ENCODE peak calls at places on chromosome 2, in ten cellular contexts. One of them, this sample, is unnamed.

GRCh38 chr2:70738159-70738558 is 29.8 kb downstream of the ADD2 start:
- DNase-seq in coronary artery: no peak
- DNase-seq in Peyer's patch: no peak
- DNase-seq in osteocyte: no peak
- DNase-seq in B cell: no peak
- DNase-seq in keratinocyte: peak
- DNase-seq in HFFc6: no peak
- DNase-seq in epithelial cell of esophagus: peak
- DNase-seq in fibroblast of pulmonary artery: no peak
- DNase-seq in AG10803: no peak
- DNase-seq in this sample: no peak

GRCh38 chr2:160493227-160494028 is at the start of gene RBMS1:
- DNase-seq in fibroblast of pulmonary artery: peak
- DNase-seq in B cell: peak
- DNase-seq in AG10803: peak
- DNase-seq in HFFc6: peak
- DNase-seq in osteocyte: peak
- DNase-seq in Peyer's patch: peak
- DNase-seq in epithelial cell of esophagus: peak
- DNase-seq in coronary artery: peak
- DNase-seq in keratinocyte: no peak
- DNase-seq in this sample: no peak

GRCh38 chr2:165902929-165903328 is 50.6 kb downstream of the TTC21B start:
- DNase-seq in B cell: no peak
- DNase-seq in Peyer's patch: no peak
- DNase-seq in coronary artery: no peak
- DNase-seq in fibroblast of pulmonary artery: peak
- DNase-seq in AG10803: peak
- DNase-seq in HFFc6: peak
- DNase-seq in keratinocyte: no peak
- DNase-seq in osteocyte: no peak
- DNase-seq in epithelial cell of esophagus: no peak
- DNase-seq in this sample: no peak

GRCh38 chr2:111897630-111897923 is 830 bp upstream of the MERTK start:
- DNase-seq in coronary artery: no peak
- DNase-seq in B cell: no peak
- DNase-seq in epithelial cell of esophagus: no peak
- DNase-seq in fibroblast of pulmonary artery: no peak
- DNase-seq in osteocyte: no peak
- DNase-seq in AG10803: no peak
- DNase-seq in Peyer's patch: no peak
- DNase-seq in keratinocyte: no peak
- DNase-seq in HFFc6: no peak
- DNase-seq in this sample: no peak

GRCh38 chr2:46229134-46230063 is 67.8 kb upstream of the EPAS1 start:
- DNase-seq in HFFc6: no peak
- DNase-seq in Peyer's patch: no peak
- DNase-seq in coronary artery: no peak
- DNase-seq in AG10803: peak
- DNase-seq in fibroblast of pulmonary artery: peak
- DNase-seq in keratinocyte: no peak
- DNase-seq in epithelial cell of esophagus: no peak
- DNase-seq in osteocyte: no peak
- DNase-seq in B cell: no peak
- DNase-seq in this sample: no peak

GRCh38 chr2:165067958-165068612 is 112.8 kb upstream of the SLC38A11 start:
- DNase-seq in coronary artery: no peak
- DNase-seq in AG10803: peak
- DNase-seq in HFFc6: peak
- DNase-seq in Peyer's patch: no peak
- DNase-seq in epithelial cell of esophagus: peak
- DNase-seq in osteocyte: no peak
- DNase-seq in keratinocyte: no peak
- DNase-seq in fibroblast of pulmonary artery: peak
- DNase-seq in B cell: no peak
- DNase-seq in this sample: peak

GRCh38 chr2:152336854-152337510 is 2.0 kb downstream of the FMNL2 start:
- DNase-seq in osteocyte: no peak
- DNase-seq in fibroblast of pulmonary artery: peak
- DNase-seq in keratinocyte: no peak
- DNase-seq in epithelial cell of esophagus: peak
- DNase-seq in AG10803: peak
- DNase-seq in coronary artery: no peak
- DNase-seq in B cell: no peak
- DNase-seq in Peyer's patch: no peak
- DNase-seq in HFFc6: peak
- DNase-seq in this sample: no peak

GRCh38 chr2:26478366-26478765 is 442 bp upstream of the OTOF start:
- DNase-seq in keratinocyte: no peak
- DNase-seq in osteocyte: no peak
- DNase-seq in epithelial cell of esophagus: no peak
- DNase-seq in Peyer's patch: no peak
- DNase-seq in fibroblast of pulmonary artery: no peak
- DNase-seq in coronary artery: no peak
- DNase-seq in B cell: no peak
- DNase-seq in HFFc6: no peak
- DNase-seq in AG10803: no peak
- DNase-seq in this sample: no peak

GRCh38 chr2:71045841-71046495 is 22.5 kb upstream of the NAGK start:
- DNase-seq in Peyer's patch: no peak
- DNase-seq in HFFc6: no peak
- DNase-seq in coronary artery: no peak
- DNase-seq in keratinocyte: no peak
- DNase-seq in fibroblast of pulmonary artery: no peak
- DNase-seq in epithelial cell of esophagus: no peak
- DNase-seq in osteocyte: no peak
- DNase-seq in B cell: no peak
- DNase-seq in AG10803: no peak
- DNase-seq in this sample: no peak

GRCh38 chr2:236744316-236745105 is 174.9 kb downstream of the ACKR3 start:
- DNase-seq in epithelial cell of esophagus: no peak
- DNase-seq in B cell: no peak
- DNase-seq in Peyer's patch: no peak
- DNase-seq in HFFc6: peak
- DNase-seq in osteocyte: no peak
- DNase-seq in AG10803: peak
- DNase-seq in coronary artery: no peak
- DNase-seq in fibroblast of pulmonary artery: peak
- DNase-seq in keratinocyte: no peak
- DNase-seq in this sample: no peak

GRCh38 chr2:60439219-60439974 is 114.1 kb downstream of the BCL11A start:
- DNase-seq in HFFc6: no peak
- DNase-seq in epithelial cell of esophagus: no peak
- DNase-seq in Peyer's patch: peak
- DNase-seq in fibroblast of pulmonary artery: peak
- DNase-seq in coronary artery: no peak
- DNase-seq in B cell: peak
- DNase-seq in keratinocyte: no peak
- DNase-seq in AG10803: no peak
- DNase-seq in osteocyte: no peak
- DNase-seq in this sample: no peak

GRCh38 chr2:55616509-55617159 is 788 bp downstream of the PPP4R3B start:
- DNase-seq in HFFc6: peak
- DNase-seq in epithelial cell of esophagus: peak
- DNase-seq in B cell: peak
- DNase-seq in coronary artery: no peak
- DNase-seq in fibroblast of pulmonary artery: peak
- DNase-seq in osteocyte: no peak
- DNase-seq in AG10803: peak
- DNase-seq in Peyer's patch: no peak
- DNase-seq in keratinocyte: no peak
- DNase-seq in this sample: no peak

GRCh38 chr2:54570925-54571694 is 115.0 kb downstream of the SPTBN1 start:
- DNase-seq in HFFc6: peak
- DNase-seq in B cell: peak
- DNase-seq in Peyer's patch: peak
- DNase-seq in AG10803: peak
- DNase-seq in fibroblast of pulmonary artery: peak
- DNase-seq in osteocyte: no peak
- DNase-seq in epithelial cell of esophagus: peak
- DNase-seq in keratinocyte: no peak
- DNase-seq in coronary artery: no peak
- DNase-seq in this sample: no peak

GRCh38 chr2:240429341-240429871 is 6.1 kb upstream of the GPC1 start:
- DNase-seq in HFFc6: no peak
- DNase-seq in coronary artery: peak
- DNase-seq in osteocyte: no peak
- DNase-seq in epithelial cell of esophagus: no peak
- DNase-seq in B cell: no peak
- DNase-seq in fibroblast of pulmonary artery: no peak
- DNase-seq in Peyer's patch: no peak
- DNase-seq in keratinocyte: no peak
- DNase-seq in AG10803: no peak
- DNase-seq in this sample: no peak

GRCh38 chr2:227482638-227483340 is 10.8 kb downstream of the AGFG1 start:
- DNase-seq in Peyer's patch: no peak
- DNase-seq in keratinocyte: no peak
- DNase-seq in B cell: no peak
- DNase-seq in HFFc6: no peak
- DNase-seq in AG10803: peak
- DNase-seq in coronary artery: no peak
- DNase-seq in epithelial cell of esophagus: no peak
- DNase-seq in fibroblast of pulmonary artery: no peak
- DNase-seq in osteocyte: no peak
- DNase-seq in this sample: peak

DNA sequence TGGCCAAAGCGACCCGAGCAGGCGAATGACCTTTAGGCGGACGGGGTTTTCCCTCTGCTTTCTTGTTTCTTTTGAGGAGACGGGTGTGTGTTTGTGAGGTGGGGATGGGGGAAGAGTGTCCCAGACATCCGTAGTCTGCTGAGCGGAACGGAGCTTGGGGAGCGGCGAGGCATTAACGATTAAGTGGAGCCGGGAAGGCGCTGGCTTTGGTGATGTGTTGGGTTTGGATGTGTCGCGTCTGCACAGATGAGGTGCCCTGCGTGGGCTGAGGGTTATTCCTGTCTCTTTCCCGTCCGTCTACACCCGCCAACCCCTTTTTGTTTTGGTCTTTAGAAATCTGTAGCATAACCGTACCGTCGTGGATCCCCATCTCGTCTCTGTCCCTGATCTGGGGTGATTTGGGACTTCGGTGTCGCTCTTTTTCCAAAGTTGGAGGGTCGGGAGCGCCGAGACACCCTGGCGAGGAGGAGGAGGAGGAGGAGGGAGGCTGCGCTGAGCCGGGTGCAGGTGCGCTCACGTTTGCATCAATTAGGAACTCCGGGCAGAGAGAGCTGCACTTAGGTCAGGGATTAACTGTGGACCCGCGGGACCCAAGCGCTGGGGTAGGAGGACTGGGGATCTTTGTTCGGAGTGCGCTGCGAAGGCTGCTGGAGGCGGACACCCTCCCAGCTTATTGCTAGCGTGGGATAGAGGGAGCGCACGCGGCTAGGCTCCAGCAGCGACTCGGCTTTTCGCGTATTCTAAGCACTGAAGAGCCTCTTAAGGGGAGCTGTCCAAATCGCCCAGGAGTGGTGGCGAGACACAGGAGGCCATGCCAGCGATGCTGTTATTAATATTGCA is 720.2 kb downstream of the DPP10 start:
- DNase-seq in osteocyte: no peak
- DNase-seq in Peyer's patch: no peak
- DNase-seq in coronary artery: no peak
- DNase-seq in AG10803: no peak
- DNase-seq in B cell: no peak
- DNase-seq in HFFc6: no peak
- DNase-seq in keratinocyte: no peak
- DNase-seq in epithelial cell of esophagus: no peak
- DNase-seq in fibroblast of pulmonary artery: no peak
- DNase-seq in this sample: no peak
- TF ChIP-seq CTCF in osteocyte: no peak
- TF ChIP-seq CTCF in Peyer's patch: no peak
- TF ChIP-seq CTCF in coronary artery: no peak
- TF ChIP-seq CTCF in AG10803: no peak
- TF ChIP-seq CTCF in B cell: no peak
- TF ChIP-seq CTCF in HFFc6: no peak
- TF ChIP-seq CTCF in keratinocyte: no peak
- TF ChIP-seq CTCF in epithelial cell of esophagus: no peak
- TF ChIP-seq CTCF in fibroblast of pulmonary artery: no peak
- TF ChIP-seq CTCF in this sample: no peak

GRCh38 chr2:157901325-157901724 is 25.2 kb upstream of the ACVR1 start:
- DNase-seq in osteocyte: no peak
- DNase-seq in epithelial cell of esophagus: no peak
- DNase-seq in coronary artery: no peak
- DNase-seq in HFFc6: no peak
- DNase-seq in B cell: no peak
- DNase-seq in AG10803: no peak
- DNase-seq in fibroblast of pulmonary artery: no peak
- DNase-seq in Peyer's patch: no peak
- DNase-seq in keratinocyte: no peak
- DNase-seq in this sample: no peak
- TF ChIP-seq CTCF in osteocyte: peak
- TF ChIP-seq CTCF in epithelial cell of esophagus: peak
- TF ChIP-seq CTCF in coronary artery: no peak
- TF ChIP-seq CTCF in HFFc6: peak
- TF ChIP-seq CTCF in B cell: peak
- TF ChIP-seq CTCF in AG10803: peak
- TF ChIP-seq CTCF in fibroblast of pulmonary artery: peak
- TF ChIP-seq CTCF in Peyer's patch: peak
- TF ChIP-seq CTCF in keratinocyte: peak
- TF ChIP-seq CTCF in this sample: peak

DNA sequence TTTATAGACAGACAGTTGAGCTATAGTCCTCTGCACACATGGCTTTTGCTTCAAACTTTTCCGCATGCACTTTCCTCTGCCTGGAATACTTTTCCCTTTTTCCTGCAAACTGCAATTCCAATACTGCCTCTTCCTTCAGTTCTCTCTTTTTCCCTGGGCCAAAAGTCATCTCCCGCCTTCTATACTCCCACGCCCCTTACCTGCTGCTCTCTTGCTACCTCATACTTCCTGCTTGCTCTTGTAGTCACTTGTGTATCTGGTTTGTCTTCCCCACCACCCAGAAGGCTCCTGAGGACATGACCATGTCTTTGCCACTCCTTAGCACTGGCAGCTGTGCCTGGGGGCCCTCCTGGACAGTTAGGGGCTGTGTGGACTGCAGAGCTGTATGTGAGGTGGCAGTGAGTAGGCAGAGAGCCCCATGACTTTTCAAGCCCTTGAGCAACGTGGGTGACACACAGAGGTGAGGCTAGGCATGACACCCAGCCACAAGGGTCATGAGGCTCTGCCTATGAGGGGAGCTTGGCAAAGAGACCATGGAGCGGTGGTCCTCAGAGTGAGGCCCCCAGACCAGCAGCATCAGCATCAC is 23.2 kb downstream of the SPEG start:
- DNase-seq in fibroblast of pulmonary artery: no peak
- DNase-seq in coronary artery: no peak
- DNase-seq in epithelial cell of esophagus: peak
- DNase-seq in osteocyte: no peak
- DNase-seq in keratinocyte: no peak
- DNase-seq in Peyer's patch: no peak
- DNase-seq in B cell: no peak
- DNase-seq in HFFc6: peak
- DNase-seq in AG10803: no peak
- DNase-seq in this sample: no peak
- TF ChIP-seq CTCF in fibroblast of pulmonary artery: no peak
- TF ChIP-seq CTCF in coronary artery: no peak
- TF ChIP-seq CTCF in epithelial cell of esophagus: no peak
- TF ChIP-seq CTCF in osteocyte: no peak
- TF ChIP-seq CTCF in keratinocyte: peak
- TF ChIP-seq CTCF in Peyer's patch: peak
- TF ChIP-seq CTCF in B cell: no peak
- TF ChIP-seq CTCF in HFFc6: peak
- TF ChIP-seq CTCF in AG10803: no peak
- TF ChIP-seq CTCF in this sample: no peak

GRCh38 chr2:121689356-121689755 is 40.1 kb upstream of the CLASP1 start:
- DNase-seq in keratinocyte: no peak
- DNase-seq in AG10803: peak
- DNase-seq in epithelial cell of esophagus: no peak
- DNase-seq in osteocyte: no peak
- DNase-seq in B cell: no peak
- DNase-seq in Peyer's patch: no peak
- DNase-seq in fibroblast of pulmonary artery: peak
- DNase-seq in coronary artery: no peak
- DNase-seq in HFFc6: peak
- DNase-seq in this sample: peak
- TF ChIP-seq CTCF in keratinocyte: peak
- TF ChIP-seq CTCF in AG10803: peak
- TF ChIP-seq CTCF in epithelial cell of esophagus: peak
- TF ChIP-seq CTCF in osteocyte: peak
- TF ChIP-seq CTCF in B cell: no peak
- TF ChIP-seq CTCF in Peyer's patch: peak
- TF ChIP-seq CTCF in fibroblast of pulmonary artery: peak
- TF ChIP-seq CTCF in coronary artery: no peak
- TF ChIP-seq CTCF in HFFc6: peak
- TF ChIP-seq CTCF in this sample: peak